ENCODE peak calls at places on chromosomes 4 and X, in seven cellular contexts. W, R, J, E, P, B and N are unnamed samples.

GRCh38 chrX:130878350-130879341 is 24.4 kb downstream of the ENOX2 start:
- DNase-seq in W (no peak), E (peak), J (peak), R (no peak), B (no peak), P (peak), N (peak)

GRCh38 chrX:40094900-40095587 is 2.7 kb downstream of the BCOR start:
- DNase-seq in E (no peak), B (no peak), W (no peak), J (peak), P (no peak), R (no peak), N (no peak)

GRCh38 chrX:17638731-17639130 is 98.6 kb upstream of the SCML1 start:
- DNase-seq in J (no peak), P (no peak), E (no peak), W (no peak), B (no peak), R (no peak), N (no peak)

GRCh38 chr4:101418055-101418454 is 70.7 kb upstream of the PPP3CA start:
- DNase-seq in R (no peak), W (no peak), E (peak), P (no peak), J (no peak), B (peak), N (no peak)

GRCh38 chr4:139814285-139815015 is 148.8 kb downstream of the MGST2 start:
- DNase-seq in E (no peak), J (peak), W (no peak), P (no peak), R (peak), B (no peak), N (no peak)

GRCh38 chr4:83889802-83890201 is 353.9 kb downstream of the GPAT3 start:
- DNase-seq in E (peak), W (no peak), P (peak), B (no peak), R (no peak), J (peak), N (no peak)

GRCh38 chr4:128587382-128587781 is 222.1 kb upstream of the JADE1 start:
- DNase-seq in E (no peak), R (no peak), W (no peak), P (no peak), J (no peak), B (no peak), N (no peak)

GRCh38 chrX:56726609-56727008 is 2.4 kb upstream of the NBDY start:
- DNase-seq in R (peak), B (no peak), E (peak), J (peak), P (peak), W (no peak), N (no peak)

GRCh38 chr4:82524570-82525152 is 37.1 kb downstream of the TMEM150C start:
- DNase-seq in W (no peak), B (no peak), J (no peak), E (no peak), P (no peak), R (no peak), N (no peak)

GRCh38 chr4:18077808-18078207 is 56.3 kb upstream of the LCORL start:
- DNase-seq in J (no peak), E (no peak), P (no peak), R (no peak), W (no peak), B (no peak), N (no peak)

GRCh38 chrX:133159205-133159604 is 58.9 kb downstream of the TFDP3 start:
- DNase-seq in B (no peak), P (no peak), E (no peak), W (no peak), J (no peak), R (no peak), N (no peak)

GRCh38 chrX:24561121-24561520 is 86.0 kb downstream of the PCYT1B start:
- DNase-seq in B (no peak), J (peak), P (no peak), E (no peak), R (no peak), W (no peak), N (no peak)

GRCh38 chrX:18620349-18620748 is 51.6 kb downstream of the RS1 start:
- DNase-seq in W (no peak), P (no peak), J (no peak), B (no peak), E (no peak), R (no peak), N (no peak)

GRCh38 chrX:39336709-39337294 is 535.5 kb downstream of the MID1IP1 start:
- DNase-seq in R (no peak), W (peak), J (peak), P (no peak), E (peak), B (peak), N (no peak)

GRCh38 chr4:124060261-124060918 is 652.1 kb downstream of the ANKRD50 start:
- DNase-seq in W (no peak), B (peak), P (peak), E (peak), J (peak), R (no peak), N (peak)
- H3K4me3 ChIP-seq in W (no peak), B (no peak), P (no peak), E (no peak), J (peak), R (no peak), N (no peak)

GRCh38 chrX:48714573-48714972 is 18.0 kb downstream of the SUV39H1 start:
- DNase-seq in E (no peak), W (no peak), J (peak), R (no peak), B (no peak), P (no peak), N (no peak)
- H3K4me3 ChIP-seq in E (no peak), W (no peak), J (no peak), R (no peak), B (no peak), P (no peak), N (no peak)

GRCh38 chr4:8052160-8052691 is 106.4 kb downstream of the ABLIM2 start:
- DNase-seq in W (no peak), B (no peak), P (no peak), J (no peak), E (no peak), R (no peak), N (no peak)

GRCh38 chr4:8048856-8049686 is 109.4 kb upstream of the AFAP1 start:
- DNase-seq in E (no peak), R (no peak), W (no peak), P (no peak), J (no peak), B (no peak), N (no peak)

GRCh38 chr4:8050180-8050554 is 108.4 kb downstream of the ABLIM2 start:
- DNase-seq in P (no peak), E (no peak), B (no peak), R (no peak), W (no peak), J (no peak), N (no peak)

GRCh38 chr4:8051644-8052043 is 107.0 kb downstream of the ABLIM2 start:
- DNase-seq in J (no peak), R (no peak), E (no peak), P (no peak), B (no peak), W (no peak), N (no peak)

GRCh38 chr4:8050555-8051206 is 107.9 kb downstream of the ABLIM2 start:
- DNase-seq in W (no peak), J (peak), P (peak), E (peak), B (no peak), R (peak), N (peak)
- H3K4me3 ChIP-seq in W (no peak), J (no peak), P (no peak), E (no peak), B (no peak), R (peak), N (no peak)

DNA sequence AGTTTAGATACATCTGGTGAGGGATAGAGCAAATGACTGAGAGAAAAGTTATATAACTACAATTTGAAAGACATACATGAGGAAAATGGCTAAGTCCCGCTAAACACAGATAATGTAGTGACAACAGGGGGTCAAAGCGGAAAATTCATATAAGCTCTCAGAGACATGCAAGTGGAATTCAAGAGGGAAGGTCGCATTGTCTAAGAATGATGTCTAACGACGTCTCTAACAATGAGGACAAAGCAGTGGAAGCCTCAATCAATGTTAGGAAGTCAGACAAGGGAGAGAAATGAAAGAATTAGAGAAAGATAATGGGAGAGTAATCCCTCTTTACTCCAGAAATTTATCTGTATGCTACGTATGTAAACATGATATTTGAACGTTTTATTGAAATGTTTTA is 113.4 kb downstream of the ANTXR2 start:
- DNase-seq in B (no peak), J (no peak), W (no peak), E (no peak), P (no peak), R (no peak), N (no peak)
- H3K4me3 ChIP-seq in B (no peak), J (no peak), W (no peak), E (no peak), P (no peak), R (no peak), N (no peak)

GRCh38 chrX:54194982-54195588 is 12.0 kb upstream of the FAM120C start:
- DNase-seq in J (no peak), P (no peak), E (no peak), W (no peak), R (no peak), B (no peak), N (no peak)
- H3K4me3 ChIP-seq in J (no peak), P (no peak), E (no peak), W (no peak), R (no peak), B (no peak), N (no peak)

GRCh38 chr4:182923376-182923775 is 6.2 kb upstream of the DCTD start:
- DNase-seq in R (no peak), W (no peak), P (no peak), E (no peak), B (no peak), J (peak), N (no peak)
- H3K4me3 ChIP-seq in R (no peak), W (no peak), P (no peak), E (no peak), B (no peak), J (no peak), N (no peak)